ENCODE peak calls at places on chromosomes 2 and 18, in five cellular contexts. G, O, Q, S and T are unnamed samples.

GRCh38 chr2:75560768-75561565 is at the start of gene EVA1A:
- DNase-seq in G (no peak), O (peak; percentile 66), Q (no peak), S (no peak), T (peak; percentile 48)

GRCh38 chr2:197121255-197121654 is 189.3 kb downstream of the ANKRD44 start:
- DNase-seq in G (no peak), O (no peak), Q (no peak), S (no peak), T (no peak)

GRCh38 chr2:230762317-230762896 is 49.8 kb downstream of the CAB39 start:
- DNase-seq in G (peak; percentile 34), O (peak; percentile 50), Q (no peak), S (no peak), T (peak; percentile 44)

GRCh38 chr2:28437142-28437835 is 44.6 kb downstream of the FOSL2 start:
- DNase-seq in G (no peak), O (peak; percentile 64), Q (no peak), S (no peak), T (no peak)

GRCh38 chr2:24317491-24317920 is 42.8 kb downstream of the ITSN2 start:
- DNase-seq in G (no peak), O (peak; percentile 35), Q (no peak), S (no peak), T (no peak)

GRCh38 chr2:172921538-172922236 is 154.0 kb upstream of the MAP3K20 start:
- DNase-seq in G (no peak), O (no peak), Q (no peak), S (no peak), T (peak; percentile 28)

GRCh38 chr2:190978389-190979053 is 35.5 kb downstream of the STAT1 start:
- DNase-seq in G (no peak), O (no peak), Q (no peak), S (no peak), T (no peak)

GRCh38 chr2:10378189-10378588 is 69.9 kb downstream of the ODC1 start:
- DNase-seq in G (no peak), O (no peak), Q (no peak), S (peak; percentile 53), T (no peak)

GRCh38 chr2:217688494-217688893 is 314.3 kb downstream of the TNS1 start:
- DNase-seq in G (no peak), O (no peak), Q (no peak), S (no peak), T (no peak)

DNA sequence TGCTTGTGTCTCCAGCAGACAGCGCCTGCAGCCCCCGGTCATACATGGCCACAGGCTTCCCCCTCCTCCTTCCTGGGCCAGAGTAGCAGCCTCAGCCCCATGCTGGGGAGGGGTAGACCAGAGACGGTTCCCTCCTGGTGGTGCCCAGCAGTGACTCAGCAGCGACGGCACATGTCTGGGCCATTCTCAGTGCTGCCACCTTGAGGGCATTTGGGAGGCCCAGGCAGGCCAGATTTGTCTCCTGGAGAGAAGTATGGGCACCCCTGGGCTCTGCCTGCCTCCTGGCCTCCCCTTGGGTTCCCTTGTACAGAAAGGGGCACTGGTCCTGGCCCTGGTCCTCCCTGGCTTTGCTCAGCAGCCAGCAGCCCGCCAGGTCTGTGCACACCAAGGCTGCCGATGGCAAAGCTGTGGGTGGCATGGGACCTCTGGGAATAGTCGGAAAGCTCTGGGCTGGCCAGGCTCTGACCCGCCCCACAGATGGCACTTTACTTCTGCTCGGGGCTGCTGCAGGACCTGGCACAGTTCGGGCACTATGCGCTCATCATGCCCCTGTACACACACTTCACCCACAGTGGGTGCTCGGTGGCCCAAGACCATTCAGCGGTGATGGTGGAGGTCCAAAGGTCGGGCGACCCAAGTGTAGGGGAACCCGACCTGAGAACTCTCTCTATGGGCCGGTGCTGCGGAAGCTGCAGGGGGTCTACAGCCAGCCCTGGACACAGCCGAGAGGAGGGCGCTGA is 11.4 kb upstream of the ALPI start:
- DNase-seq in G (peak; percentile 61), O (peak; percentile 75), Q (peak; percentile 56), S (no peak), T (no peak)
- TF ChIP-seq YY1 in G (no peak), O (no peak), Q (no peak), S (no peak), T (no peak)

GRCh38 chr18:76361219-76361618 is 133.8 kb downstream of the ZNF516 start:
- DNase-seq in G (no peak), O (no peak), Q (no peak), S (no peak), T (no peak)

GRCh38 chr18:76365561-76365960 is 129.5 kb downstream of the ZNF516 start:
- DNase-seq in G (no peak), O (no peak), Q (no peak), S (no peak), T (no peak)

GRCh38 chr18:76359909-76360308 is 135.1 kb downstream of the ZNF516 start:
- DNase-seq in G (no peak), O (no peak), Q (no peak), S (no peak), T (no peak)

GRCh38 chr18:76364282-76365259 is 130.5 kb downstream of the ZNF516 start:
- DNase-seq in G (no peak), O (no peak), Q (no peak), S (peak; percentile 45), T (no peak)

DNA sequence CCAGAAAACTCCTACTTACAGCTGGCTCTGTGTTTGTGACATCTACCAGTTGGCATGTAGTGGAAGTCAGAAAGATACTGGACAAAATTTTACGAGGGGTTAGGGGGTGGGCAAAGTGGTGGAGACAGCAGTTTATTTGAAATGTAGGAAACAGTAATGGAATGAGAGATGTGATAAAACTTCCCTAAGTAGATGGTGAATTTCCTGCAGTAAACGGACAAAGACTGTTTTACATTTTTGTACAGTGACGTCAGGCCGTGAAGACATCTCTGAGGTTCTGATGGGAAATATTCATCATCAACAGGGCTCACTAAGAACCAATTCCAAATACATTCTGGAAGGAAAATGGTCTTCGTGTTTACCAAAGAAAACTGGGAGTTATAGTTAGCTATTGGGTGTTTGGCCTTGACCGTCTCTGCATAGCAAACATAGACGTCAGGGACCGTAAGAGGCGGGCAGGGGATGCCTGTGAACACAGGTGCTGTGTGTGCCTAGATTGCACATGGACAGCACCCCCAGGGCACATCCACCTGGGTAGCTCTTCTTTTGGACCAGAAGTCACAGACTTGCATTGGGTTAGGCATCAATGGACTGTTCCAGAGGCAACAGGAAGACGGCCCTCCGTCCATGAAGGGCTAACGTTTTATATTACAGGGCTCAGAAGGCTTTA is 131.5 kb downstream of the ZNF516 start:
- DNase-seq in G (no peak), O (no peak), Q (no peak), S (no peak), T (no peak)
- TF ChIP-seq YY1 in G (no peak), O (no peak), Q (no peak), S (no peak), T (no peak)

GRCh38 chr18:3254725-3255124 is 7.1 kb downstream of the MYL12A start:
- DNase-seq in G (no peak), O (no peak), Q (no peak), S (no peak), T (no peak)

GRCh38 chr18:3250237-3251107 is 2.9 kb downstream of the MYL12A start:
- DNase-seq in G (no peak), O (no peak), Q (no peak), S (no peak), T (no peak)

GRCh38 chr18:3251249-3251962 is 3.8 kb downstream of the MYL12A start:
- DNase-seq in G (no peak), O (no peak), Q (no peak), S (no peak), T (no peak)

GRCh38 chr18:3252843-3253242 is 5.2 kb downstream of the MYL12A start:
- DNase-seq in G (no peak), O (no peak), Q (no peak), S (no peak), T (no peak)

DNA sequence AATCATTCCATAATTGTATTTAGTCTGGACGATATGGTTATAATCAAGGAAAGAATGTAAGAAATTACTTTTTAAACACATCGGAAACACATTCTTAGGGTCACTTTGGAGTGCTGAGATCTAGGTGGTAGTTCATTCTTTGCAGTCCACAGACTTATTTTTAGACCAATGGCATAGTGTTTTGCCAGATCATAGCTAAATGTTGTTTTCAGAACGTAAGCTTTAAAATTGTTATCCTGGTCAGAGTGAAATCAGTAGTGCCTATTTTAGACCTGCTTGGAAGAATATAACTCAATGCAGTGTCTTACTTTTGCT is 4.3 kb downstream of the MYL12A start:
- DNase-seq in G (no peak), O (no peak), Q (no peak), S (no peak), T (no peak)
- TF ChIP-seq YY1 in G (no peak), O (no peak), Q (no peak), S (no peak), T (no peak)

GRCh38 chr2:27158468-27158867 is 9.7 kb downstream of the TCF23 start:
- DNase-seq in G (no peak), O (no peak), Q (no peak), S (no peak), T (no peak)

GRCh38 chr2:27164960-27165763 is 16.4 kb downstream of the TCF23 start:
- DNase-seq in G (no peak), O (no peak), Q (no peak), S (peak; percentile 57), T (no peak)

GRCh38 chr2:27159271-27159670 is 10.5 kb downstream of the TCF23 start:
- DNase-seq in G (no peak), O (no peak), Q (no peak), S (no peak), T (no peak)

GRCh38 chr2:27156739-27157475 is 8.1 kb downstream of the TCF23 start:
- DNase-seq in G (no peak), O (no peak), Q (no peak), S (no peak), T (no peak)

GRCh38 chr2:27162151-27163121 is 13.6 kb downstream of the TCF23 start:
- DNase-seq in G (peak; percentile 47), O (no peak), Q (no peak), S (no peak), T (no peak)
- TF ChIP-seq YY1 in G (no peak), O (no peak), Q (no peak), S (no peak), T (no peak)

GRCh38 chr18:49483198-49483597 is 3.8 kb downstream of the C18orf32 start:
- DNase-seq in G (no peak), O (peak; percentile 61), Q (no peak), S (no peak), T (no peak)

GRCh38 chr18:49486959-49487710 is at the start of gene C18orf32:
- DNase-seq in G (peak; percentile 79), O (peak; percentile 94), Q (peak; percentile 83), S (peak; percentile 83), T (peak; percentile 87)

GRCh38 chr18:49490246-49490762 is 3.3 kb upstream of the C18orf32 start:
- DNase-seq in G (no peak), O (no peak), Q (no peak), S (no peak), T (no peak)

GRCh38 chr18:49487711-49488310 is 777 bp upstream of the C18orf32 start:
- DNase-seq in G (no peak), O (no peak), Q (no peak), S (no peak), T (no peak)

GRCh38 chr18:49486617-49486958 is 446 bp downstream of the C18orf32 start:
- DNase-seq in G (no peak), O (no peak), Q (no peak), S (no peak), T (no peak)
- TF ChIP-seq YY1 in G (no peak), O (no peak), Q (no peak), S (no peak), T (no peak)